ENCODE peak calls at places on chromosome 6, in six cellular contexts. Y is stomach, Z is HCT116, N is A549, L is breast epithelium, B is NB4. J is an unnamed sample.

GRCh38 chr6:110563711-110564110 is 87.3 kb upstream of the SLC22A16 start:
- DNase-seq in B (no peak), N (no peak), Y (no peak), L (no peak), Z (no peak), J (no peak)

GRCh38 chr6:150156460-150156859 is 13.6 kb downstream of the PPP1R14C start:
- DNase-seq in N (no peak), Y (no peak), Z (no peak), L (no peak), B (no peak), J (no peak)

GRCh38 chr6:51093899-51094665 is 275.4 kb downstream of the TFAP2B start:
- DNase-seq in B (no peak), L (no peak), N (no peak), Y (no peak), Z (no peak), J (no peak)

GRCh38 chr6:15968519-15968918 is 160.4 kb upstream of the MYLIP start:
- DNase-seq in N (no peak), Y (no peak), L (no peak), B (no peak), Z (no peak), J (no peak)

GRCh38 chr6:143953922-143954321 is 54.1 kb downstream of the PLAGL1 start:
- DNase-seq in Z (no peak), Y (no peak), N (no peak), L (no peak), B (no peak), J (no peak)

GRCh38 chr6:126661646-126662045 is 321.7 kb downstream of the CENPW start:
- DNase-seq in B (no peak), N (no peak), Y (no peak), Z (no peak), L (no peak), J (no peak)

GRCh38 chr6:39137235-39137634 is 22.2 kb upstream of the SAYSD1 start:
- DNase-seq in N (no peak), L (no peak), Y (peak), B (peak), Z (no peak), J (no peak)

GRCh38 chr6:3771407-3772011 is 20.0 kb upstream of the PXDC1 start:
- DNase-seq in Y (no peak), Z (no peak), N (no peak), B (no peak), L (no peak), J (no peak)

GRCh38 chr6:37926661-37927060 is 107.1 kb downstream of the ZFAND3 start:
- DNase-seq in Z (no peak), B (no peak), L (no peak), Y (no peak), N (no peak), J (no peak)

GRCh38 chr6:134063121-134063965 is 10.9 kb upstream of the SLC2A12 start:
- DNase-seq in Y (no peak), L (no peak), Z (no peak), B (no peak), N (no peak), J (no peak)

GRCh38 chr6:42742116-42742894 is 3.6 kb downstream of the TBCC start:
- DNase-seq in Z (no peak), L (no peak), Y (no peak), N (no peak), B (peak), J (peak)

GRCh38 chr6:18823782-18824386 is 436.7 kb downstream of the RNF144B start:
- DNase-seq in Z (peak), B (peak), L (no peak), Y (no peak), N (no peak), J (peak)

GRCh38 chr6:32818867-32819266 is 2.1 kb upstream of the HLA-DOB start:
- DNase-seq in Z (no peak), Y (no peak), B (no peak), N (no peak), L (no peak), J (no peak)

GRCh38 chr6:32816746-32817204 is at the start of gene HLA-DOB:
- DNase-seq in Z (peak), L (no peak), Y (no peak), B (no peak), N (no peak), J (peak)

GRCh38 chr6:32815115-32815514 is 1.7 kb downstream of the HLA-DOB start:
- DNase-seq in L (no peak), B (no peak), Y (no peak), Z (no peak), N (no peak), J (no peak)

GRCh38 chr6:32814145-32814544 is 2.7 kb downstream of the HLA-DOB start:
- DNase-seq in L (no peak), B (no peak), Z (no peak), Y (no peak), N (no peak), J (no peak)

DNA sequence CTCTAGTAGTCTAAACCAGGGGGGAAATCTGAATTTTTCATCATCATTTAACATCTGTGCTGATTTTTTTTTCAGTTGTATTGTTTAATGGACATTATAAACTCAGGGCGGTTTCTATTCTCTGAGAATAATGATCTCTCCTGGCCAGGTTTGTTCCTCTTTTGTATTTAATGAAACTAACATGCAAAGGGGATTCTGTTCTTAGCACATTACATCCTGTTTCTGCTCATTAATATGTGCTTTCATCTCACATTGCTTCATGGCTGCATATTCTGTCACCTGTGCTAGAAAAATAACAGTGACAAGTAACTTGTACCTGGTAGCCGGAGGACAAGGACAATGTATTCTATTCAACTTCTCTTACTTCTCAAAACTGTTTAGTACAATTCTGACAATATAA is 806 bp downstream of the HLA-DOB start:
- DNase-seq in L (no peak), B (no peak), Y (no peak), N (no peak), Z (no peak), J (no peak)
- TF ChIP-seq POLR2A in L (no peak), B (no peak), Y (no peak), N (no peak), Z (no peak), J (no peak)

DNA sequence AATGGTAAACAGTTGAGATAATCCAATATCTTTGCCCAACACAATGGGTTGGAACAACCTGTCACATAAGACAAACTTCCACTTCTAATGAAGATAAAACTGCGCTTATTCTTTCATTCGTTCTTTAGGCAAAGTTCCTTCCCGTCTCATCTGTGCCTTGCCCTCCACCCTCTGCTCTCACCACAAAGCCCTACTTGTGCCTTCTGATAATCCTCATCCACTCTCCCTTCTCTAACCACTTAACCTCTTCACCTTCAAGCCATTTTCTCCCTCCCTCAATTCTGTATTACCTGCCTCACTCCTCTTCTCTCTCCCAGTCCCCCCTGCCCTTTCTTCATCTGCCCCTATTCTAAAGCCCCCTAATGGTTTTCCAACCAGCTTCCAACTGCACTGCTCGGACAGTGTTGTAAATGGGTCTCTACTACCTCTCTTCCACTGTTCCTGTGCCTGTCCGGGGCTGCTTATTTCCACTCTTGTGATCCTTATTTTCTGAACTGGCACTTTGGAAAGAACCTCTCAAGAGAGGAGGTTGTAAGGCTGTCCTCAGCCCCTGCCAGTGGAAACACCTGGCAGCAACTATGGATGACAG is 62.9 kb upstream of the MYB start:
- DNase-seq in N (no peak), L (no peak), Y (no peak), Z (no peak), B (no peak), J (no peak)
- TF ChIP-seq POLR2A in N (no peak), L (no peak), Y (no peak), Z (no peak), B (no peak), J (no peak)

GRCh38 chr6:81981812-81982211 is 229.3 kb upstream of the TENT5A start:
- DNase-seq in L (no peak), N (no peak), Z (peak), B (no peak), Y (no peak), J (peak)

GRCh38 chr6:81987293-81987692 is 234.8 kb upstream of the TENT5A start:
- DNase-seq in N (no peak), L (no peak), Z (no peak), B (peak), Y (no peak), J (no peak)

GRCh38 chr6:81988446-81988845 is 236.0 kb upstream of the TENT5A start:
- DNase-seq in N (no peak), L (no peak), B (no peak), Z (no peak), Y (no peak), J (no peak)

GRCh38 chr6:81985191-81985590 is 232.7 kb upstream of the TENT5A start:
- DNase-seq in L (no peak), N (no peak), B (no peak), Y (no peak), Z (no peak), J (no peak)

GRCh38 chr6:81984599-81984998 is 232.1 kb upstream of the TENT5A start:
- DNase-seq in Y (no peak), N (no peak), Z (no peak), L (no peak), B (no peak), J (no peak)
- TF ChIP-seq POLR2A in Y (no peak), N (no peak), Z (no peak), L (no peak), B (no peak), J (no peak)

GRCh38 chr6:33297956-33298772 is 578 bp downstream of the RGL2 start:
- DNase-seq in B (peak), N (peak), Z (peak), Y (peak), L (peak), J (peak)
- TF ChIP-seq POLR2A in B (peak), N (no peak), Z (peak), Y (no peak), L (peak), J (peak)

DNA sequence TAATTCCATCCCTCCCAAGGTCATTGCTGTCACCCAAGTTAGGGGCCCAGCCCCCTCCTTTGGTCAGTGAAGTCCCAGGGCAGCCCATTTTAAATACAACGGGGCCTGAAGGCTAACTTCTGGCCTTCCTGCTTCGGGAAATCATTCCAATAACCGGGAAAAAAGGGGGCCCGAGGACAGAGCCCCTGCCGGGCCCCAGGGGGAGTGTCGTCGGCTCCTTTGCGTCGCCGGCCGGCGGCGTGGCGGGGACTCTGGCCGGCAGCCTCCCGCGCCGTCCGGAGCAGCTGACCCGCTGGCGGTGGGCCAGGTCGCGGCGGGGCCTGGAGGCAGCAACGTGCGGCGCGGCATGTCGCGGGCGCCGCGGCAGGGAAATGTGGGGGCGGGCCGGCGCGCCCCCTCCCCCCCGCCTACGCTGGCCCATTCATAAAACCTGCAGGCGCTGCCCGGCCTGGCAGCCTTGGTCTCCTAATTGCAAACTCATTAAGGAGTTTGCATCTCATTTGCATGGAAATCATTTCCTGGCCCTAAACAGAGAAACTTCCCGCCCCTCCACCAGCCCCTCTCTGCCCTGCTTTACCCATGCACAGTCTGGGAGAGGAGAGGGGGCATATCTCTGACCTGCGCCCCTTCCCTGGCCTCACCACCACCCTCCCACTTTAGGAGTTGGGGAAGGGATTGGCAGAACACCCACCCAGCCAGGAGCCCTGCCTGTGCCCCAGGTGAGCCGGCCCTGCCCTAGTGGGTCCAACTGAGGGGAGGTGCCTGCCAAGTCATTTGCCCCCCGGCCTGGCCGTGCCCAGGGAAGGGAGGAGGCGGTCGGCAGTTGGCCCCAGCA is 50.7 kb downstream of the MRPL14 start:
- DNase-seq in Z (no peak), B (no peak), L (no peak), Y (peak), N (no peak), J (no peak)
- TF ChIP-seq POLR2A in Z (no peak), B (no peak), L (no peak), Y (no peak), N (no peak), J (no peak)

GRCh38 chr6:33936911-33937310 is 133.1 kb upstream of the MLN start:
- DNase-seq in N (no peak), B (peak), L (no peak), Y (no peak), Z (no peak), J (no peak)

GRCh38 chr6:33934726-33935270 is 131.0 kb upstream of the MLN start:
- DNase-seq in B (no peak), Y (no peak), N (no peak), Z (no peak), L (no peak), J (no peak)

GRCh38 chr6:33933101-33933500 is 129.3 kb upstream of the MLN start:
- DNase-seq in Y (no peak), N (no peak), B (no peak), L (no peak), Z (no peak), J (no peak)

GRCh38 chr6:33931799-33932198 is 128.0 kb upstream of the MLN start:
- DNase-seq in L (no peak), B (no peak), Z (no peak), Y (no peak), N (no peak), J (no peak)

DNA sequence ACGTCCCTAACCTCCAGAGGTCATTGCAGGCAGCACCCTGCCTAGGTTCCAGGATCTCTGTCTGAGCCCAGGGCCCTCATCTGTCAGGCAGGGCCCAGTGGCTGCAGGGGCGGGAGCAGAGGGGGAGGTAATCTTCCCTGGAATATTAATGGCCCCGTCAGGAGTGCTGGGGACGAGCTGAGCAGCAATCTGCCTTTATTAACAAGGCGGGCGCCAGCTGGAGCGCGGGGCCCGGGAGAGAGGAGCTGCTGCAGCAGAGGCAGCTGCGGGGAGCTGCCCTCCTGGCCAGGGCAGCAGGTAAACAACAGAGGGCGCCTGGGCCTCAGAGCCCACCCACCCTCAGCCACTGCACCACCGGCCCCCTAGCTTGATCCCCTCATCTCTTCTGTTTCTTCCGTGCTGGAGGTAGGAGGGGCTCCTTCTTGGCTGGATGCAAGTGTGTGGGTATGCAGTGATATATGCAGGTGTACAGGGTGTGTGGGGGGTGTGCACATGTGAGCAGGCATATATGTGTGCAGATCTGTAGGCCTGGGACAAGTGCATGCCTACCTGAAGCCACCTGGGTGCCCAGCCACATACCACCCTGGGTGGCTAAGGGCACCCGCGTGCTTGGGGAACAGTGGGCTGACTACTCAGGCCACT is 131.8 kb upstream of the MLN start:
- DNase-seq in L (no peak), N (no peak), Z (no peak), B (no peak), Y (no peak), J (no peak)
- TF ChIP-seq POLR2A in L (no peak), N (no peak), Z (no peak), B (no peak), Y (no peak), J (no peak)

GRCh38 chr6:117495425-117495824 is 13.0 kb downstream of the DCBLD1 start:
- DNase-seq in L (no peak), Y (no peak), Z (no peak), B (no peak), N (no peak), J (no peak)

GRCh38 chr6:117497237-117497636 is 14.8 kb downstream of the DCBLD1 start:
- DNase-seq in L (no peak), Y (no peak), B (no peak), N (no peak), Z (no peak), J (no peak)

GRCh38 chr6:117496383-117496990 is 14.0 kb downstream of the DCBLD1 start:
- DNase-seq in B (no peak), L (no peak), N (no peak), Y (no peak), Z (no peak), J (no peak)

GRCh38 chr6:117495873-117496272 is 13.4 kb downstream of the DCBLD1 start:
- DNase-seq in Z (no peak), Y (no peak), L (no peak), N (no peak), B (no peak), J (no peak)

DNA sequence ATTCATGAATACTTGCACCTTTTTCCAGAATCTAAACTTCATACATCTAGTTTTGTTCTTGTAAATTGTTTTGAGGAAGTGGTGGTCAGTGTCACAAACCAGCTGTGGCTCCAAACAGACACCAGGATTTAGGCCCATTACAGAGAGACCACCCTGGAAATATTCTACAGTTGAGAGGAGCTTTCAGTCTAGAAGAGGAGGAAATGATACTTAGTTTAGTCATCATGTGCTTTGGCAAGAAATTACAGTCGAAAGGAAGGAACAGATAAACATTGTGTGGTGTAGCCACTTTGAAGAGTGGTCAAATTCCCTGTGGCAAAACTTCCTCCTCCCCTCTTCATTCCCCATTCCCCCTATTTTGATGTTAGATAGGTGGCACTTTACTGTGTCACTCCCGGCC is 15.7 kb downstream of the DCBLD1 start:
- DNase-seq in Y (no peak), N (no peak), Z (no peak), L (no peak), B (peak), J (no peak)
- TF ChIP-seq POLR2A in Y (no peak), N (no peak), Z (no peak), L (no peak), B (no peak), J (no peak)

GRCh38 chr6:87264481-87264880 is 57.9 kb upstream of the SMIM8 start:
- DNase-seq in L (no peak), B (no peak), Z (no peak), N (no peak), Y (no peak), J (no peak)
- TF ChIP-seq POLR2A in L (no peak), B (no peak), Z (no peak), N (no peak), Y (no peak), J (no peak)

DNA sequence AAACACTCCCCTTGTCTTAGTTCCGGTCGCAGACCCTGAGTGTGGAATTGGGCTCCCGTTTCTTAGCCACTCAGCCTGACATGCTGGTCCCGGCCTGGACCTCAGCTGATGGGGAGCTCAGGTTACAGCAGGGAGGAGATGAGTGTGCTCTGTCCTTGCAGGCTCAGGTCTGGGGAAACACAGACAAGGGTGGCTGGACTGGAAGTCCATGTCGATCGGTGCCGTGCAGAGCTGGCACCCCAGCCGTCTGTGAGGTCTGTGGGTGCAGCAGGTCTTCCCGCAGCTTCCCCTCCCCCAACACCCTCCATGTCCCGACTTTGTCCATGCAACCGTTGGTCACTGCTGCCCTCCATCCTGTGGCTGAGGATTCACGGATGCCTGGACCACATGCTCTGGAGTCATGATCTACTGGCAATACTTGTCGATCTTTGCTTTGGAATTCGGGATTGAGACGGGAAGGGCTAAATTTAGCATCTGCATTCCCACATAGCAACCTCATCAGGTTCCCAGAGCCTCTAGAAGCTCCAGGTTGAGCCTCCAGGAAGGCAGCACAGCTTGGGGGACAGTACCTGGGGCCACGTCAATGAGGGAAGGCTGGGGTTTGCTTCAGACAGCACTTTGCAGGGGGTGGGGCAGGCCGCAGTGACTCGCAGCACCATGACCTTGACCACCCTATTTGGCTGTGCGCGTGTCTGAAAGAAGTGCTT is 118.8 kb downstream of the PSMB1 start:
- DNase-seq in Y (no peak), Z (no peak), N (no peak), B (no peak), L (no peak), J (no peak)
- TF ChIP-seq POLR2A in Y (no peak), Z (no peak), N (no peak), B (no peak), L (no peak), J (no peak)